ENCODE peak calls at places on chromosomes 6 and 20, in five cellular contexts. Y is neuronal stem cell, T is astrocyte of the spinal cord, J is GM12864, D is IMR-90. V is an unnamed sample.

GRCh38 chr6:40252531-40253258 is 318.4 kb upstream of the MOCS1 start:
- DNase-seq in T (no peak), J (no peak), D (no peak), Y (no peak), V (no peak)

GRCh38 chr6:159978291-159979135 is 9.6 kb downstream of the IGF2R start:
- DNase-seq in T (no peak), J (no peak), Y (no peak), D (no peak), V (no peak)

GRCh38 chr20:10555865-10556308 is 117.9 kb downstream of the JAG1 start:
- DNase-seq in Y (no peak), D (peak), J (no peak), T (peak), V (no peak)

GRCh38 chr20:50931048-50931305 is 260 bp downstream of the ADNP start:
- DNase-seq in Y (no peak), T (no peak), D (no peak), J (no peak), V (no peak)

GRCh38 chr20:58640446-58640845 is 10.6 kb upstream of the STX16 start:
- DNase-seq in T (peak), Y (no peak), J (no peak), D (peak), V (peak)

GRCh38 chr6:35922139-35922554 is 1.2 kb upstream of the SRPK1 start:
- DNase-seq in Y (no peak), J (no peak), D (no peak), T (no peak), V (no peak)

GRCh38 chr6:44126320-44127149 is 717 bp downstream of the MRPL14 start:
- DNase-seq in Y (peak), D (peak), J (peak), T (peak), V (peak)

GRCh38 chr20:9514072-9514460 is 324 bp upstream of the LAMP5 start:
- DNase-seq in T (no peak), Y (no peak), J (no peak), D (no peak), V (no peak)

GRCh38 chr6:89133981-89134380 is 11.9 kb upstream of the PM20D2 start:
- DNase-seq in Y (no peak), J (no peak), D (no peak), T (no peak), V (no peak)

GRCh38 chr6:134165827-134166226 is 113.4 kb upstream of the SLC2A12 start:
- DNase-seq in J (no peak), Y (no peak), T (peak), D (peak), V (no peak)

GRCh38 chr20:62395311-62396242 is 8.7 kb downstream of the RPS21 start:
- DNase-seq in T (no peak), D (no peak), J (no peak), Y (no peak), V (no peak)

GRCh38 chr20:9031951-9032350 is 36.9 kb upstream of the PLCB4 start:
- DNase-seq in T (no peak), J (no peak), Y (no peak), D (peak), V (no peak)

GRCh38 chr20:51042064-51042463 is 19.2 kb upstream of the KCNG1 start:
- DNase-seq in J (no peak), Y (no peak), T (no peak), D (peak), V (no peak)

GRCh38 chr20:59190509-59190908 is 26.9 kb downstream of the ZNF831 start:
- DNase-seq in T (no peak), D (no peak), Y (no peak), J (no peak), V (no peak)

GRCh38 chr6:119347466-119348307 is 1.9 kb downstream of the MAN1A1 start:
- DNase-seq in J (peak), T (no peak), Y (no peak), D (peak), V (peak)

GRCh38 chr20:63662813-63663189 is 4.7 kb downstream of the RTEL1 start:
- DNase-seq in Y (no peak), J (no peak), T (no peak), D (no peak), V (no peak)

GRCh38 chr6:34517461-34517868 is 38.7 kb downstream of the SPDEF start:
- DNase-seq in Y (no peak), D (no peak), T (no peak), J (no peak), V (no peak)

GRCh38 chr6:160042014-160042773 is 73.3 kb downstream of the IGF2R start:
- DNase-seq in J (no peak), Y (no peak), T (peak), D (peak), V (no peak)

GRCh38 chr6:107101661-107102413 is 13.5 kb downstream of the BEND3 start:
- DNase-seq in Y (no peak), T (no peak), D (no peak), J (no peak), V (peak)

GRCh38 chr6:29537714-29538403 is 21.7 kb downstream of the UBD start:
- DNase-seq in T (no peak), J (no peak), D (no peak), Y (no peak), V (no peak)

GRCh38 chr20:56801991-56802740 is 173.1 kb downstream of the TFAP2C start:
- DNase-seq in T (peak), Y (no peak), J (no peak), D (peak), V (no peak)

GRCh38 chr20:36501367-36502006 is 39.8 kb upstream of the MYL9 start:
- DNase-seq in D (no peak), T (no peak), Y (no peak), J (no peak), V (peak)

GRCh38 chr6:1371933-1372332 is 17.4 kb upstream of the FOXF2 start:
- DNase-seq in D (no peak), Y (no peak), J (no peak), T (no peak), V (no peak)

GRCh38 chr6:36971926-36972673 is 13.9 kb downstream of the MTCH1 start:
- DNase-seq in Y (no peak), T (no peak), D (no peak), J (no peak), V (no peak)

GRCh38 chr6:109804020-109804419 is 112.9 kb downstream of the FIG4 start:
- DNase-seq in T (no peak), Y (no peak), J (no peak), D (peak), V (no peak)

GRCh38 chr6:159307246-159307790 is 138.1 kb downstream of the FNDC1 start:
- DNase-seq in Y (no peak), D (no peak), J (no peak), T (no peak), V (no peak)

GRCh38 chr6:119148825-119149525 is 70.5 kb upstream of the FAM184A start:
- DNase-seq in Y (no peak), J (no peak), T (peak), D (peak), V (no peak)

GRCh38 chr6:117544725-117545124 is 57.6 kb downstream of the GOPC start:
- DNase-seq in Y (no peak), D (no peak), T (no peak), J (no peak), V (no peak)

GRCh38 chr6:29758761-29759160 is 35.5 kb downstream of the HLA-F start:
- DNase-seq in Y (no peak), T (no peak), D (no peak), J (no peak), V (no peak)

GRCh38 chr20:45958593-45958992 is 13.4 kb downstream of the ZNF335 start:
- DNase-seq in Y (no peak), D (no peak), J (no peak), T (no peak), V (no peak)

GRCh38 chr6:138007014-138007472 is 100.2 kb downstream of the PERP start:
- DNase-seq in D (peak), T (peak), J (no peak), Y (peak), V (no peak)

GRCh38 chr6:152720964-152721363 is 23.3 kb downstream of the MYCT1 start:
- DNase-seq in T (peak), D (peak), Y (no peak), J (no peak), V (no peak)

GRCh38 chr20:57995381-57995977 is 233.0 kb downstream of the ANKRD60 start:
- DNase-seq in Y (no peak), J (no peak), D (no peak), T (no peak), V (no peak)

GRCh38 chr6:42239333-42239732 is 21.7 kb upstream of the MRPS10 start:
- DNase-seq in T (no peak), D (no peak), Y (no peak), J (no peak), V (no peak)

GRCh38 chr6:47836046-47836445 is 54.2 kb downstream of the OPN5 start:
- DNase-seq in J (no peak), D (no peak), Y (no peak), T (no peak), V (no peak)

GRCh38 chr6:108005961-108006360 is 48.0 kb upstream of the SEC63 start:
- DNase-seq in T (no peak), J (no peak), D (no peak), Y (no peak), V (no peak)

GRCh38 chr6:106160189-106160588 is 74.1 kb downstream of the PRDM1 start:
- DNase-seq in J (no peak), D (no peak), Y (no peak), T (peak), V (no peak)

GRCh38 chr6:134764741-134765140 is 185.2 kb downstream of the ALDH8A1 start:
- DNase-seq in D (no peak), Y (no peak), T (no peak), J (no peak), V (no peak)

GRCh38 chr6:131958551-131959470 is 7.6 kb upstream of the CCN2 start:
- DNase-seq in J (no peak), D (no peak), T (no peak), Y (no peak), V (no peak)
- H3K4me3 ChIP-seq in J (no peak), D (no peak), T (no peak), Y (no peak), V (no peak)

GRCh38 chr20:25236450-25237304 is 11.2 kb upstream of the PYGB start:
- DNase-seq in Y (no peak), D (no peak), J (no peak), T (no peak), V (peak)

GRCh38 chr20:25239387-25240370 is 8.2 kb upstream of the PYGB start:
- DNase-seq in J (no peak), D (no peak), T (no peak), Y (no peak), V (peak)

GRCh38 chr20:25242231-25242630 is 5.7 kb upstream of the PYGB start:
- DNase-seq in Y (no peak), T (no peak), J (no peak), D (no peak), V (no peak)

GRCh38 chr20:25237610-25238318 is 10.1 kb upstream of the PYGB start:
- DNase-seq in Y (no peak), T (peak), D (peak), J (no peak), V (peak)

GRCh38 chr20:25238319-25239037 is 9.4 kb upstream of the PYGB start:
- DNase-seq in T (peak), J (no peak), Y (no peak), D (peak), V (peak)
- H3K4me3 ChIP-seq in T (no peak), J (no peak), Y (no peak), D (no peak), V (no peak)

GRCh38 chr6:157981132-157981394 is 600 bp upstream of the SYNJ2 start:
- DNase-seq in D (no peak), Y (no peak), J (no peak), T (no peak), V (no peak)
- H3K4me3 ChIP-seq in D (peak), Y (peak), J (peak), T (peak), V (peak)

DNA sequence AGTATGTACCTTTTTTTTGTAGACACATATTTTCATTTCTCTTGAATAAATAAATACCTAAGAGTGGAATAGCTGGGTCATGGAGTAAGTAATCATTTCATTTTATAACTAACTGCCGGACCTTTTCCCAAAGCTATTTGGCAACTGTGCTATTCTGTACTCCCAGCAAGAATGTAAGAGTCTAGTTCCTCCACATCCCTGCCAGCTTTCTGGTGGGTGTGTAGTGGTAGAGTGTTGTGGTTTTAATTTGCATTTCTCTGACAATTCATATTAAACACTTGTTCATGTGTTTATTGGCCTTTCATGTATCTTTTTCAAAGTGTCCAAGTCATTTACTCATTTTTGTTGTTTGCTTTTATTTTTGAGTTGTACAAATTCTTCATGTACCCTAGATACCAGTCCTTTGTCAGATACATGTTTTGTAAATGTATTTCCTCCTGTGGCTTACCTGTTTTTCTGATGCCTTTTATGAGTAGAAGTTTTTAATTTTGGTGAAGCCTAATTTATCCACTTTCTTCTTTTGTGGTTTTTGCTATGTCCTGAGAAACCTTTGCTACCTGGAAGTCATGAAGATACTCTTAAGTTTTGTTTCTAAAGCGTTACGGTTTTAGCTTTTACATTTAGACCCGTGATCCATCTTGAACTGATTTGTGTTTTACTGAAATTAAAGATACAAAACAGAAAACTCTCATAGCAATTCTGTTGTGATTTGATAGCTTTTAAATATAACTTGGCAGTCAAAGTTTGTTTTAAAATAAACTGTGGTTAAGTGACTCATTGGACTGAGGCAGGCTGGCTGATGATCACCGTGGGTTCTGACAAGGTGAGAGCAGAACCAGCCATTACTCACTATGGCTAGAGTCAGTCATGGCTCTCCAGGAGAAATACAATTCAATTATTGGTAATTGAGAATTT is 7.9 kb downstream of the MYLIP start:
- DNase-seq in Y (no peak), D (peak), J (no peak), T (peak), V (no peak)
- H3K4me3 ChIP-seq in Y (no peak), D (no peak), J (no peak), T (no peak), V (peak)

GRCh38 chr6:157001716-157002115 is 224.5 kb downstream of the ARID1B start:
- DNase-seq in D (no peak), T (no peak), J (no peak), Y (no peak), V (no peak)
- H3K4me3 ChIP-seq in D (no peak), T (no peak), J (no peak), Y (no peak), V (no peak)

DNA sequence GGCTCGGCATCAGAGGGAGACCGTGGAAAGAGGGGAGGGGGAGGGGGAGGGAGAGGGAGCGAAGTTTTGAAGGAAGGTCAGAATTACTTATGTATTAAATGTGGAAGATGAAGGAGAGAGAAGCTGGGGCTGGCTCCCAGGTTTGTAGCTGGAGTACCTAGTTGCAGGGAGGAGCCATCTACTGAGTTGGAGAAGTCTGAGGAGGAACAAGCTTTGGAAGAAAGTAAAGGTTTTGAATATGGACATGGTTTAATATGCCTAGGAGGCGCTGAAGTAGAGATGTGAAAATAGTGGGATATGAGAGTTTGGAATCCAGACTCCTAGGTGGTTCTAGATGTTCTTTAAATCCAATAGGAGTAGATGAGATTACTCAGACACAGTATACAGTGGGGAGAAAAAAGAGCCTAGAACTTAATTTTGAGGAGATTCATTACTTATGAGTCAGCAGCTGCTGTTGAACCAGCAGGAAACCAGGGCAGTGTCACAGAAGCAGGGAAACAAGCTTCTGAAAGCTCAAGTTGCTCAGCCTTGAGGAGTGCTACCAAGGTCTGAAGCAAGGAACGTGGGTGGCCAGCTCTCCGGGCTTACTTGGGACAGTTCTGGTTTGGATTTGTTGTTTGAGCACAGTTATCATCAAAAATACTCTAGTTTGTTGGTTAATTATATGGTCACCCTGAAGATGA is 149.3 kb downstream of the UTRN start:
- DNase-seq in Y (no peak), T (peak), J (no peak), D (peak), V (no peak)
- H3K4me3 ChIP-seq in Y (no peak), T (no peak), J (no peak), D (no peak), V (no peak)

DNA sequence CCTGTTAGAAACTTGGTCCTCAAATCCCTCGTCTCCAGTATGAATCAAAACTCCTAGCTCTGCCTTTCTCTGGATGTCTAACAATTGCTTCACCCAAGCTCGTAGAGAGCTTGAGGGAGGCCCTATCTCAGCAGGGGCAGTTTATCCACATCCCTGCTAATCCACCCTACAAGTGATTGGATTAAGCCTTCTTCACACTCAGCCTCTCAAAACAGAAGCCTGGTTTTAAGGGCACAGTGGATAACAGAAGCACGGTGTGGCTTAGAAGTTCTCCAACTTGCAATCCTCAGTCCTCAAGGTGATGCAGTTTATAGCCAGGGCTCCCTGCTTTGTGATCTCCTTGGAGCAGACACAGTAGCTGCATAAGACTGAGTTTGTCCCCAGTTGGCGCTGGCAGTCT is 383.9 kb downstream of the KIF16B start:
- DNase-seq in Y (no peak), J (no peak), D (no peak), T (no peak), V (no peak)
- H3K4me3 ChIP-seq in Y (no peak), J (no peak), D (no peak), T (no peak), V (no peak)

V was measured in tibial artery.